ENCODE peak calls at places on chromosomes 1 and 21, in nine cellular contexts. One of them, this sample, is unnamed.
A peak's percentile ranks its signal among the peaks of the same experiment; 100 is the strongest.

GRCh38 chr1:118204106-118204505 is 19.1 kb upstream of the SPAG17 start:
- DNase-seq in heart left ventricle: no peak
- DNase-seq in mammary epithelial cell: peak; percentile 33
- DNase-seq in upper lobe of left lung: no peak
- DNase-seq in psoas muscle: no peak
- DNase-seq in astrocyte: no peak
- DNase-seq in stomach: no peak
- DNase-seq in IMR-90: no peak
- DNase-seq in suprapubic skin: no peak
- DNase-seq in this sample: no peak

GRCh38 chr1:94237291-94238226 is at the start of gene ARHGAP29:
- DNase-seq in heart left ventricle: peak; percentile 91
- DNase-seq in mammary epithelial cell: peak; percentile 83
- DNase-seq in upper lobe of left lung: peak; percentile 85
- DNase-seq in psoas muscle: peak; percentile 82
- DNase-seq in astrocyte: peak; percentile 39
- DNase-seq in stomach: peak; percentile 88
- DNase-seq in IMR-90: peak; percentile 50
- DNase-seq in suprapubic skin: peak; percentile 83
- DNase-seq in this sample: peak; percentile 84

GRCh38 chr1:234887026-234887910 is 241.4 kb downstream of the TOMM20 start:
- DNase-seq in heart left ventricle: peak; percentile 69
- DNase-seq in mammary epithelial cell: no peak
- DNase-seq in upper lobe of left lung: no peak
- DNase-seq in psoas muscle: peak; percentile 50
- DNase-seq in astrocyte: peak; percentile 46
- DNase-seq in stomach: no peak
- DNase-seq in IMR-90: peak; percentile 36
- DNase-seq in suprapubic skin: no peak
- DNase-seq in this sample: no peak

GRCh38 chr1:169484683-169485426 is 889 bp downstream of the SLC19A2 start:
- DNase-seq in heart left ventricle: peak; percentile 45
- DNase-seq in mammary epithelial cell: peak; percentile 60
- DNase-seq in upper lobe of left lung: peak; percentile 69
- DNase-seq in psoas muscle: peak; percentile 54
- DNase-seq in astrocyte: peak; percentile 69
- DNase-seq in stomach: peak; percentile 63
- DNase-seq in IMR-90: peak; percentile 82
- DNase-seq in suprapubic skin: peak; percentile 76
- DNase-seq in this sample: no peak

GRCh38 chr1:9078949-9079500 is 9.6 kb upstream of the SLC2A5 start:
- DNase-seq in heart left ventricle: no peak
- DNase-seq in mammary epithelial cell: no peak
- DNase-seq in upper lobe of left lung: no peak
- DNase-seq in psoas muscle: no peak
- DNase-seq in astrocyte: no peak
- DNase-seq in stomach: no peak
- DNase-seq in IMR-90: no peak
- DNase-seq in suprapubic skin: no peak
- DNase-seq in this sample: no peak

GRCh38 chr1:229557214-229557850 is 1.2 kb downstream of the ABCB10 start:
- DNase-seq in heart left ventricle: no peak
- DNase-seq in mammary epithelial cell: no peak
- DNase-seq in upper lobe of left lung: no peak
- DNase-seq in psoas muscle: no peak
- DNase-seq in astrocyte: no peak
- DNase-seq in stomach: no peak
- DNase-seq in IMR-90: peak; percentile 34
- DNase-seq in suprapubic skin: no peak
- DNase-seq in this sample: no peak

GRCh38 chr1:35506960-35507901 is 50.0 kb downstream of the KIAA0319L start:
- DNase-seq in heart left ventricle: no peak
- DNase-seq in mammary epithelial cell: no peak
- DNase-seq in upper lobe of left lung: no peak
- DNase-seq in psoas muscle: no peak
- DNase-seq in astrocyte: no peak
- DNase-seq in stomach: no peak
- DNase-seq in IMR-90: no peak
- DNase-seq in suprapubic skin: no peak
- DNase-seq in this sample: no peak

GRCh38 chr1:234605983-234606730 is 3.8 kb downstream of the IRF2BP2 start:
- DNase-seq in heart left ventricle: no peak
- DNase-seq in mammary epithelial cell: peak; percentile 65
- DNase-seq in upper lobe of left lung: peak; percentile 59
- DNase-seq in psoas muscle: no peak
- DNase-seq in astrocyte: no peak
- DNase-seq in stomach: peak; percentile 53
- DNase-seq in IMR-90: peak; percentile 62
- DNase-seq in suprapubic skin: no peak
- DNase-seq in this sample: no peak

GRCh38 chr1:243420369-243420768 is 164.5 kb downstream of the SDCCAG8 start:
- DNase-seq in heart left ventricle: no peak
- DNase-seq in mammary epithelial cell: no peak
- DNase-seq in upper lobe of left lung: no peak
- DNase-seq in psoas muscle: no peak
- DNase-seq in astrocyte: no peak
- DNase-seq in stomach: no peak
- DNase-seq in IMR-90: no peak
- DNase-seq in suprapubic skin: no peak
- DNase-seq in this sample: no peak

GRCh38 chr1:217137210-217137871 is 414.1 kb upstream of the ESRRG start:
- DNase-seq in heart left ventricle: no peak
- DNase-seq in mammary epithelial cell: no peak
- DNase-seq in upper lobe of left lung: no peak
- DNase-seq in psoas muscle: no peak
- DNase-seq in astrocyte: no peak
- DNase-seq in stomach: no peak
- DNase-seq in IMR-90: no peak
- DNase-seq in suprapubic skin: no peak
- DNase-seq in this sample: peak; percentile 46

GRCh38 chr1:18481190-18481920 is 625 bp downstream of the KLHDC7A start:
- DNase-seq in heart left ventricle: no peak
- DNase-seq in mammary epithelial cell: no peak
- DNase-seq in upper lobe of left lung: no peak
- DNase-seq in psoas muscle: no peak
- DNase-seq in astrocyte: no peak
- DNase-seq in stomach: peak; percentile 40
- DNase-seq in IMR-90: no peak
- DNase-seq in suprapubic skin: peak; percentile 36
- DNase-seq in this sample: peak; percentile 42

GRCh38 chr1:227709451-227709850 is 25.7 kb downstream of the JMJD4 start:
- DNase-seq in heart left ventricle: no peak
- DNase-seq in mammary epithelial cell: peak; percentile 26
- DNase-seq in upper lobe of left lung: no peak
- DNase-seq in psoas muscle: no peak
- DNase-seq in astrocyte: no peak
- DNase-seq in stomach: no peak
- DNase-seq in IMR-90: no peak
- DNase-seq in suprapubic skin: no peak
- DNase-seq in this sample: no peak

GRCh38 chr1:163730366-163730765 is 408.6 kb downstream of the NUF2 start:
- DNase-seq in heart left ventricle: peak; percentile 6
- DNase-seq in mammary epithelial cell: no peak
- DNase-seq in upper lobe of left lung: no peak
- DNase-seq in psoas muscle: no peak
- DNase-seq in astrocyte: peak; percentile 45
- DNase-seq in stomach: no peak
- DNase-seq in IMR-90: no peak
- DNase-seq in suprapubic skin: no peak
- DNase-seq in this sample: no peak

GRCh38 chr1:33099290-33100118 is 18.6 kb downstream of the AZIN2 start:
- DNase-seq in heart left ventricle: peak; percentile 45
- DNase-seq in mammary epithelial cell: peak; percentile 100
- DNase-seq in upper lobe of left lung: peak; percentile 80
- DNase-seq in psoas muscle: peak; percentile 61
- DNase-seq in astrocyte: peak; percentile 100
- DNase-seq in stomach: peak; percentile 34
- DNase-seq in IMR-90: peak; percentile 100
- DNase-seq in suprapubic skin: no peak
- DNase-seq in this sample: no peak

GRCh38 chr1:188251039-188251438 is 1422.3 kb downstream of the PLA2G4A start:
- DNase-seq in heart left ventricle: no peak
- DNase-seq in mammary epithelial cell: no peak
- DNase-seq in upper lobe of left lung: no peak
- DNase-seq in psoas muscle: no peak
- DNase-seq in astrocyte: no peak
- DNase-seq in stomach: no peak
- DNase-seq in IMR-90: no peak
- DNase-seq in suprapubic skin: no peak
- DNase-seq in this sample: no peak

GRCh38 chr1:3821004-3821933 is 25.0 kb upstream of the LRRC47 start:
- DNase-seq in heart left ventricle: no peak
- DNase-seq in mammary epithelial cell: no peak
- DNase-seq in upper lobe of left lung: no peak
- DNase-seq in psoas muscle: no peak
- DNase-seq in astrocyte: no peak
- DNase-seq in stomach: no peak
- DNase-seq in IMR-90: no peak
- DNase-seq in suprapubic skin: no peak
- DNase-seq in this sample: no peak

GRCh38 chr1:245051349-245052221 is 103.2 kb upstream of the KIF26B start:
- DNase-seq in heart left ventricle: peak; percentile 43
- DNase-seq in mammary epithelial cell: no peak
- DNase-seq in upper lobe of left lung: peak; percentile 89
- DNase-seq in psoas muscle: no peak
- DNase-seq in astrocyte: peak; percentile 24
- DNase-seq in stomach: peak; percentile 35
- DNase-seq in IMR-90: peak; percentile 62
- DNase-seq in suprapubic skin: no peak
- DNase-seq in this sample: peak; percentile 32

GRCh38 chr1:67850151-67850551 is 16.9 kb upstream of the GNG12 start:
- DNase-seq in heart left ventricle: no peak
- DNase-seq in mammary epithelial cell: peak; percentile 46
- DNase-seq in upper lobe of left lung: no peak
- DNase-seq in psoas muscle: no peak
- DNase-seq in astrocyte: no peak
- DNase-seq in stomach: no peak
- DNase-seq in IMR-90: peak; percentile 60
- DNase-seq in suprapubic skin: no peak
- DNase-seq in this sample: no peak

DNA sequence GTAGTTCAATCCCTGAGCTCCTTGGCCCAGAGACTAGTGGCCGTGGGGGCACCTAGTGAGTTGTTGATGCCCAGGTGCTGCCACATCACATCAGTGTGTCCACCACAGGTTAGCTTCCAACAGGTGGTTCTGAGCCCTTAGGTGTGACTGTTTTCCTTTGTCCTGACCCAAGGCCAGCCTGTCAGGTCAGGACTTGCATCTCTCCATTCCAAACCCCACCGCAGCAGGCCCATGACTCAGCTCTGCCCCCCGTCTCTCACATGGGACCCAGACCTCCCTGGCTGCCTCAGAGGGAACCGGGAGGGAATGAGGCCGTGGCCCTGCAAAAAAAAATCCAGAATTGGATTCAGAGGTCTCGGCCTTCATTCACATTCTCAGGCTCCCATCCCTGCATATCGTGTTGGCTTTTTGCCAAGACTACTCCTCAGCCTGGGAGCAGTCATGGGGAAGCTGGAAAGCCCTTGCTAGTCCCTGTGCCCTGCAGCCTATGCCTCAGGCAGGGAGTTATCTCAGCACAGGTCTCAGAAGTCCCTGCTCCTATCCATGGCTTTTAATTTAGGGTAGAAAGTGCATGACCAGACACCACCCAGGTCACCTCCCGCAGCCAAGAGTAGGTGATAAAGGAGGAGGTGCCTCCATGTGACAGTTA is 7.2 kb downstream of the INAVA start:
- DNase-seq in heart left ventricle: no peak
- DNase-seq in mammary epithelial cell: peak; percentile 71
- DNase-seq in upper lobe of left lung: no peak
- DNase-seq in psoas muscle: no peak
- DNase-seq in astrocyte: no peak
- DNase-seq in stomach: no peak
- DNase-seq in IMR-90: no peak
- DNase-seq in suprapubic skin: no peak
- DNase-seq in this sample: no peak
- H3K4me1 ChIP-seq in heart left ventricle: no peaks in the 10 kb centered on the region
- H3K4me1 ChIP-seq in mammary epithelial cell: peaks cover 39% of the 10 kb centered on the region
- H3K4me1 ChIP-seq in upper lobe of left lung: peaks cover 5% of the 10 kb centered on the region
- H3K4me1 ChIP-seq in psoas muscle: no peaks in the 10 kb centered on the region
- H3K4me1 ChIP-seq in astrocyte: peaks cover 3% of the 10 kb centered on the region
- H3K4me1 ChIP-seq in stomach: peaks cover 71% of the 10 kb centered on the region
- H3K4me1 ChIP-seq in IMR-90: no peaks in the 10 kb centered on the region
- H3K4me1 ChIP-seq in suprapubic skin: peaks cover 50% of the 10 kb centered on the region
- H3K4me1 ChIP-seq in this sample: no peaks in the 10 kb centered on the region

DNA sequence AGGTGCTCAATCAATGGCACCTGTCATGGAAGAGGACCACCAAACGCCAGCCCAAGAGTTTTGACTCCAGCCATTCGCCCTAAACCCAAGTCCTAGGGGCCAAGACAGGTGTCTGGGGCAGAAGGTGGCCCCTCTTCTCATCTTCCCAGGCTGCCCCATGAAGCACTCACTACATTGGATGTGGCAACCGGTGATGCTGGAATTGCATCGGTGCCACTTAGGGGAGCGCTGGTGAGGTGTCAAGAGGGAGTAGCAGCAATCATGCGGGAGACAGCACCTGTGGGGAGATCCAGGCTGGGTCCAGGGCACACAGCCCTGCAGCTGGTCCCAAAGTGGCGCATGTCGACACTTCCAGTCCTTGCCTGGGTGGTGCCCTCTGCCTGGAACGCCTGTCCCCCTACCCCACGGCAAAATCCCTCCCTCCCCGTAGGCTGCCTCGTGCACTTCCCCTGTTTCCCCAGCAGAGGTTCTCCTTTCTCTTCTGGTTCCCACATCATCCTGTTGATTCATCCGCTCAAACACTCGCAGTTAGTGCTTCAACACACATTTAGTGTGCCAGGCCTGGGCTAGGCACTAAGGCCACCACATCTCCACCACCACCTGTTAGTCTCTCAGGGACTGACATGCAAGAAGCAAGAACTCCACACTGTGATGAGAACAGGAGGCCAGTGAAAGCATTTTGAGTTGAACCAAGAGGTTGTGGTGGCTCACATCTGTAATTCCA is 18.5 kb downstream of the PLA2G2D start:
- DNase-seq in heart left ventricle: peak; percentile 30
- DNase-seq in mammary epithelial cell: peak; percentile 57
- DNase-seq in upper lobe of left lung: peak; percentile 48
- DNase-seq in psoas muscle: no peak
- DNase-seq in astrocyte: peak; percentile 50
- DNase-seq in stomach: peak; percentile 38
- DNase-seq in IMR-90: peak; percentile 48
- DNase-seq in suprapubic skin: no peak
- DNase-seq in this sample: peak; percentile 26
- H3K27ac ChIP-seq in heart left ventricle: no peak overlapping the region
- H3K27ac ChIP-seq in mammary epithelial cell: no peak overlapping the region
- H3K27ac ChIP-seq in upper lobe of left lung: no peak overlapping the region
- H3K27ac ChIP-seq in psoas muscle: no peak overlapping the region
- H3K27ac ChIP-seq in astrocyte: no peak overlapping the region
- H3K27ac ChIP-seq in stomach: no peak overlapping the region
- H3K27ac ChIP-seq in IMR-90: no peak overlapping the region
- H3K27ac ChIP-seq in suprapubic skin: no peak overlapping the region
- H3K27ac ChIP-seq in this sample: no peak overlapping the region

GRCh38 chr21:44742418-44743153 is 31.2 kb upstream of the TSPEAR start:
- DNase-seq in heart left ventricle: no peak
- DNase-seq in mammary epithelial cell: peak; percentile 17
- DNase-seq in upper lobe of left lung: no peak
- DNase-seq in psoas muscle: no peak
- DNase-seq in astrocyte: no peak
- DNase-seq in stomach: no peak
- DNase-seq in IMR-90: peak; percentile 4
- DNase-seq in suprapubic skin: no peak
- DNase-seq in this sample: no peak
- TF ChIP-seq CTCF in heart left ventricle: peak; percentile 8
- TF ChIP-seq CTCF in mammary epithelial cell: peak; percentile 12
- TF ChIP-seq CTCF in upper lobe of left lung: no peak
- TF ChIP-seq CTCF in psoas muscle: no peak
- TF ChIP-seq CTCF in astrocyte: no peak
- TF ChIP-seq CTCF in stomach: no peak
- TF ChIP-seq CTCF in IMR-90: peak; percentile 17
- TF ChIP-seq CTCF in suprapubic skin: no peak
- TF ChIP-seq CTCF in this sample: no peak

GRCh38 chr1:207031016-207031415 is 1.5 kb downstream of the C1orf116 start:
- DNase-seq in heart left ventricle: no peak
- DNase-seq in mammary epithelial cell: no peak
- DNase-seq in upper lobe of left lung: no peak
- DNase-seq in psoas muscle: no peak
- DNase-seq in astrocyte: no peak
- DNase-seq in stomach: no peak
- DNase-seq in IMR-90: no peak
- DNase-seq in suprapubic skin: no peak
- DNase-seq in this sample: no peak
- H3K4me1 ChIP-seq in heart left ventricle: peaks cover 18% of the 10 kb centered on the region
- H3K4me1 ChIP-seq in mammary epithelial cell: peaks cover 65% of the 10 kb centered on the region
- H3K4me1 ChIP-seq in upper lobe of left lung: peaks cover 12% of the 10 kb centered on the region
- H3K4me1 ChIP-seq in psoas muscle: peaks cover 7% of the 10 kb centered on the region
- H3K4me1 ChIP-seq in astrocyte: peaks cover 22% of the 10 kb centered on the region
- H3K4me1 ChIP-seq in stomach: peaks cover 13% of the 10 kb centered on the region
- H3K4me1 ChIP-seq in IMR-90: no peaks in the 10 kb centered on the region
- H3K4me1 ChIP-seq in suprapubic skin: peaks cover 54% of the 10 kb centered on the region
- H3K4me1 ChIP-seq in this sample: peaks cover 51% of the 10 kb centered on the region